ENCODE peak calls at places on chromosomes 4 and X, in eight cellular contexts. E, H, D, G, L, C, V and S are unnamed samples. For H3K27me3, the result is how much of the 10 kb centered on the place peaks cover.

GRCh38 chrX:31420711-31421151 is 348.9 kb upstream of the FTHL17 start:
- DNase-seq in E (no peak), H (no peak), D (peak), G (no peak), L (no peak), C (peak), V (no peak), S (no peak)

GRCh38 chrX:146396409-146396808 is 413.2 kb upstream of the CXorf51B start:
- DNase-seq in E (no peak), H (no peak), D (no peak), G (peak), L (no peak), C (no peak), V (no peak), S (no peak)

GRCh38 chr4:76679691-76680090 is 218.3 kb downstream of the SOWAHB start:
- DNase-seq in E (no peak), H (no peak), D (no peak), G (no peak), L (no peak), C (no peak), V (no peak), S (no peak)

GRCh38 chrX:31508338-31508737 is 436.5 kb upstream of the FTHL17 start:
- DNase-seq in E (no peak), H (peak), D (peak), G (no peak), L (no peak), C (no peak), V (no peak), S (no peak)

GRCh38 chr4:123479944-123480343 is 83.3 kb downstream of the SPRY1 start:
- DNase-seq in E (no peak), H (no peak), D (peak), G (no peak), L (no peak), C (no peak), V (no peak), S (no peak)

GRCh38 chrX:49286136-49286535 is 16.5 kb downstream of the PPP1R3F start:
- DNase-seq in E (no peak), H (no peak), D (no peak), G (no peak), L (no peak), C (no peak), V (no peak), S (no peak)

GRCh38 chrX:135974279-135974856 is 580 bp upstream of the MMGT1 start:
- DNase-seq in E (no peak), H (peak), D (no peak), G (peak), L (peak), C (no peak), V (peak), S (peak)

GRCh38 chr4:121138014-121138413 is 26.1 kb downstream of the TNIP3 start:
- DNase-seq in E (no peak), H (no peak), D (no peak), G (no peak), L (no peak), C (no peak), V (peak), S (no peak)

GRCh38 chr4:70522626-70523025 is 4.3 kb downstream of the AMTN start:
- DNase-seq in E (no peak), H (no peak), D (peak), G (no peak), L (no peak), C (no peak), V (no peak), S (no peak)

GRCh38 chr4:8607603-8608481 is 15.3 kb downstream of the CPZ start:
- DNase-seq in E (no peak), H (no peak), D (no peak), G (peak), L (peak), C (no peak), V (peak), S (no peak)

GRCh38 chr4:151674804-151675290 is 86.0 kb downstream of the GATB start:
- DNase-seq in E (no peak), H (peak), D (peak), G (peak), L (no peak), C (no peak), V (no peak), S (no peak)

GRCh38 chr4:128955751-128956150 is 137.6 kb downstream of the SCLT1 start:
- DNase-seq in E (no peak), H (no peak), D (no peak), G (no peak), L (no peak), C (no peak), V (no peak), S (no peak)

GRCh38 chr4:127708985-127709384 is 21.2 kb upstream of the SLC25A31 start:
- DNase-seq in E (no peak), H (no peak), D (peak), G (no peak), L (no peak), C (peak), V (no peak), S (peak)

GRCh38 chr4:103207673-103208072 is 9.5 kb upstream of the CENPE start:
- DNase-seq in E (no peak), H (no peak), D (peak), G (peak), L (no peak), C (no peak), V (no peak), S (no peak)

GRCh38 chr4:2954358-2955185 is 8.6 kb downstream of the NOP14 start:
- DNase-seq in E (peak), H (no peak), D (no peak), G (peak), L (no peak), C (no peak), V (peak), S (no peak)

GRCh38 chrX:74550295-74550802 is 64.1 kb downstream of the RLIM start:
- DNase-seq in E (peak), H (peak), D (peak), G (peak), L (peak), C (no peak), V (peak), S (peak)

GRCh38 chrX:295136-295535 is 14.0 kb downstream of the PLCXD1 start:
- DNase-seq in E (no peak), H (peak), D (no peak), G (no peak), L (no peak), C (no peak), V (no peak), S (peak)

GRCh38 chrX:20393944-20394343 is 127.2 kb upstream of the RPS6KA3 start:
- DNase-seq in E (no peak), H (no peak), D (no peak), G (no peak), L (no peak), C (no peak), V (no peak), S (no peak)

GRCh38 chrX:13131511-13132137 is 87.2 kb upstream of the FAM9C start:
- DNase-seq in E (no peak), H (no peak), D (peak), G (no peak), L (no peak), C (no peak), V (no peak), S (no peak)

GRCh38 chr4:128141866-128142265 is 80.8 kb downstream of the LARP1B start:
- DNase-seq in E (no peak), H (no peak), D (peak), G (no peak), L (no peak), C (no peak), V (no peak), S (no peak)

GRCh38 chr4:164058775-164059174 is 564.3 kb downstream of the TMA16 start:
- DNase-seq in E (no peak), H (no peak), D (no peak), G (no peak), L (no peak), C (no peak), V (no peak), S (no peak)

GRCh38 chrX:37590047-37590446 is 18.6 kb downstream of the LANCL3 start:
- DNase-seq in E (no peak), H (no peak), D (no peak), G (no peak), L (no peak), C (no peak), V (no peak), S (no peak)

GRCh38 chr4:96525901-96526300 is 686.0 kb downstream of the PDHA2 start:
- DNase-seq in E (no peak), H (no peak), D (no peak), G (no peak), L (no peak), C (no peak), V (no peak), S (no peak)

GRCh38 chr4:118288097-118288496 is 64.7 kb downstream of the PRSS12 start:
- DNase-seq in E (no peak), H (no peak), D (peak), G (no peak), L (no peak), C (no peak), V (no peak), S (no peak)

GRCh38 chrX:53440631-53441517 is 6.7 kb upstream of the HSD17B10 start:
- DNase-seq in E (no peak), H (peak), D (peak), G (peak), L (peak), C (no peak), V (no peak), S (peak)

GRCh38 chr4:99642725-99643489 is 14.7 kb downstream of the C4orf54 start:
- DNase-seq in E (no peak), H (peak), D (no peak), G (no peak), L (no peak), C (no peak), V (no peak), S (no peak)

GRCh38 chr4:2251795-2252529 is 9.9 kb downstream of the MXD4 start:
- DNase-seq in E (no peak), H (peak), D (no peak), G (no peak), L (no peak), C (no peak), V (peak), S (no peak)

GRCh38 chr4:184263910-184264732 is 46.4 kb upstream of the ENPP6 start:
- DNase-seq in E (no peak), H (peak), D (peak), G (peak), L (peak), C (peak), V (peak), S (peak)

GRCh38 chrX:13055486-13055885 is 11.1 kb upstream of the FAM9C start:
- DNase-seq in E (no peak), H (no peak), D (no peak), G (no peak), L (no peak), C (no peak), V (no peak), S (no peak)

GRCh38 chrX:48996969-48997368 is 5.1 kb downstream of the GRIPAP1 start:
- DNase-seq in E (no peak), H (no peak), D (no peak), G (peak), L (no peak), C (no peak), V (no peak), S (no peak)

GRCh38 chrX:65652098-65652497 is 15.4 kb upstream of the MSN start:
- DNase-seq in E (no peak), H (no peak), D (no peak), G (no peak), L (no peak), C (no peak), V (no peak), S (no peak)

GRCh38 chr4:155629183-155629825 is 37.3 kb upstream of the GUCY1A1 start:
- DNase-seq in E (no peak), H (no peak), D (peak), G (no peak), L (no peak), C (peak), V (no peak), S (no peak)

GRCh38 chr4:137474711-137475301 is 57.5 kb downstream of the PCDH18 start:
- DNase-seq in E (no peak), H (no peak), D (no peak), G (no peak), L (no peak), C (no peak), V (no peak), S (no peak)

GRCh38 chr4:40656221-40656863 is 26.7 kb upstream of the RBM47 start:
- DNase-seq in E (peak), H (no peak), D (no peak), G (no peak), L (no peak), C (no peak), V (peak), S (no peak)

GRCh38 chrX:49995021-49995731 is 72.8 kb downstream of the CLCN5 start:
- DNase-seq in E (no peak), H (no peak), D (peak), G (no peak), L (no peak), C (peak), V (no peak), S (no peak)

GRCh38 chrX:94831364-94831763 is 1157.4 kb downstream of the FAM133A start:
- DNase-seq in E (no peak), H (no peak), D (peak), G (peak), L (no peak), C (no peak), V (no peak), S (no peak)
- TF ChIP-seq CTCF in E (peak), H (no peak), D (peak), G (peak), L (no peak), C (peak), V (peak), S (peak)

DNA sequence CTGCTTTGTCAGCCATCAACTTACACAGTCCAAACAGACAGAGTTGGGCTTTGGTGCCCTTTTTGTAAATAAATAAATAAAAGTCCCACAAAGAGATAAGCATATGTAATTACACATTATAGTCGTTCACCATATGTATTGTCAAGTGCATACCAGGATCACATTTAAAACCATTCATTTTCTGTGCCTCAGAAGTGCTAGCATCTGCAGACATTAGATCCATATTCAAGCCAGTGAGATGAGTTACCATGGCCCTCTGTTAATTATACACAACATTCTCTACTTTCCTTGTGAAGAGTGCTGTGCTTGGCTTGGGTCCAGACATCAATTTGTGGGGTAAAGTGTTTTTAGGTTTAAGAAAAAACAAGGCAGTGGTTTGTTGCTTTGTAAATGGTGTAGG is 76.8 kb downstream of the ENOX2 start:
- DNase-seq in E (no peak), H (no peak), D (no peak), G (no peak), L (no peak), C (no peak), V (no peak), S (no peak)
- H3K27me3 ChIP-seq in E (under half), H (under half), D (under half), G (under half), L (under half), C (under half), V (under half), S (under half)

GRCh38 chrX:132294776-132295495 is 75.7 kb upstream of the RAP2C start:
- DNase-seq in E (no peak), H (no peak), D (no peak), G (no peak), L (no peak), C (no peak), V (no peak), S (no peak)

GRCh38 chrX:132294192-132294591 is 74.9 kb upstream of the RAP2C start:
- DNase-seq in E (no peak), H (no peak), D (no peak), G (no peak), L (no peak), C (no peak), V (no peak), S (no peak)

GRCh38 chrX:132292753-132293152 is 73.5 kb upstream of the RAP2C start:
- DNase-seq in E (peak), H (no peak), D (peak), G (peak), L (no peak), C (peak), V (peak), S (no peak)
- TF ChIP-seq CTCF in E (peak), H (peak), D (peak), G (peak), L (peak), C (peak), V (peak), S (peak)

GRCh38 chr4:153798901-153799707 is 10.2 kb upstream of the SFRP2 start:
- DNase-seq in E (no peak), H (no peak), D (no peak), G (no peak), L (no peak), C (no peak), V (no peak), S (no peak)
- H3K27me3 ChIP-seq in E (under half), H (under half), D (under half), G (under half), L (under half), C (under half), V (under half), S (under half)

GRCh38 chrX:115261148-115261547 is 27.3 kb upstream of the LRCH2 start:
- DNase-seq in E (no peak), H (no peak), D (no peak), G (no peak), L (no peak), C (no peak), V (no peak), S (no peak)
- TF ChIP-seq CTCF in E (no peak), H (no peak), D (no peak), G (no peak), L (no peak), C (no peak), V (no peak), S (no peak)

GRCh38 chrX:10795721-10796120 is 175.3 kb upstream of the MID1 start:
- DNase-seq in E (no peak), H (no peak), D (no peak), G (no peak), L (no peak), C (no peak), V (no peak), S (no peak)
- H3K27me3 ChIP-seq in E (under half), H (under half), D (under half), G (under half), L (under half), C (under half), V (under half), S (under half)